ENCODE peak calls at places on chromosomes 5 and 9, in five cellular contexts. One of them, this sample, is unnamed.

GRCh38 chr9:135973276-135974219 is 12.4 kb upstream of the UBAC1 start:
- DNase-seq in SK-N-SH: no peak
- DNase-seq in OCI-LY7: no peak
- DNase-seq in PC-3: no peak
- DNase-seq in H9: no peak
- DNase-seq in this sample: no peak

GRCh38 chr9:42388846-42389245 is 205.4 kb downstream of the SPATA31A6 start:
- DNase-seq in SK-N-SH: no peak
- DNase-seq in OCI-LY7: no peak
- DNase-seq in PC-3: no peak
- DNase-seq in H9: no peak
- DNase-seq in this sample: no peak

GRCh38 chr5:149561848-149562247 is 10.6 kb upstream of the CSNK1A1 start:
- DNase-seq in SK-N-SH: peak; percentile 50
- DNase-seq in OCI-LY7: peak; percentile 17
- DNase-seq in PC-3: peak; percentile 99
- DNase-seq in H9: peak; percentile 42
- DNase-seq in this sample: peak; percentile 49

GRCh38 chr5:176768174-176768970 is 42.0 kb upstream of the UNC5A start:
- DNase-seq in SK-N-SH: no peak
- DNase-seq in OCI-LY7: no peak
- DNase-seq in PC-3: no peak
- DNase-seq in H9: peak; percentile 16
- DNase-seq in this sample: no peak

GRCh38 chr5:624951-625230 is 12.8 kb downstream of the CEP72 start:
- DNase-seq in SK-N-SH: no peak
- DNase-seq in OCI-LY7: no peak
- DNase-seq in PC-3: no peak
- DNase-seq in H9: no peak
- DNase-seq in this sample: no peak

GRCh38 chr9:128457207-128457606 is 1.4 kb downstream of the ODF2 start:
- DNase-seq in SK-N-SH: no peak
- DNase-seq in OCI-LY7: no peak
- DNase-seq in PC-3: no peak
- DNase-seq in H9: peak; percentile 49
- DNase-seq in this sample: no peak

GRCh38 chr5:115069087-115069968 is 100.4 kb downstream of the TRIM36 start:
- DNase-seq in SK-N-SH: peak; percentile 7
- DNase-seq in OCI-LY7: peak; percentile 31
- DNase-seq in PC-3: peak; percentile 56
- DNase-seq in H9: peak; percentile 64
- DNase-seq in this sample: peak; percentile 66

GRCh38 chr5:2149196-2149541 is 266.4 kb upstream of the IRX4 start:
- DNase-seq in SK-N-SH: no peak
- DNase-seq in OCI-LY7: no peak
- DNase-seq in PC-3: peak; percentile 85
- DNase-seq in H9: peak; percentile 71
- DNase-seq in this sample: peak; percentile 59

GRCh38 chr5:134224905-134225779 is 731 bp downstream of the PPP2CA start:
- DNase-seq in SK-N-SH: peak; percentile 84
- DNase-seq in OCI-LY7: peak; percentile 80
- DNase-seq in PC-3: peak; percentile 78
- DNase-seq in H9: peak; percentile 69
- DNase-seq in this sample: peak; percentile 90

GRCh38 chr9:116905131-116905724 is 218.1 kb downstream of the TRIM32 start:
- DNase-seq in SK-N-SH: no peak
- DNase-seq in OCI-LY7: no peak
- DNase-seq in PC-3: no peak
- DNase-seq in H9: peak; percentile 34
- DNase-seq in this sample: no peak

GRCh38 chr5:106451998-106452397 is 1218.7 kb downstream of the EFNA5 start:
- DNase-seq in SK-N-SH: no peak
- DNase-seq in OCI-LY7: no peak
- DNase-seq in PC-3: no peak
- DNase-seq in H9: no peak
- DNase-seq in this sample: peak; percentile 6

GRCh38 chr9:135468866-135469521 is 10.6 kb upstream of the PPP1R26 start:
- DNase-seq in SK-N-SH: peak; percentile 57
- DNase-seq in OCI-LY7: no peak
- DNase-seq in PC-3: peak; percentile 77
- DNase-seq in H9: no peak
- DNase-seq in this sample: no peak

GRCh38 chr9:17531642-17532254 is 47.1 kb upstream of the SH3GL2 start:
- DNase-seq in SK-N-SH: peak; percentile 59
- DNase-seq in OCI-LY7: peak; percentile 29
- DNase-seq in PC-3: peak; percentile 60
- DNase-seq in H9: no peak
- DNase-seq in this sample: peak; percentile 73

GRCh38 chr5:179334017-179334765 is 11.1 kb downstream of the ADAMTS2 start:
- DNase-seq in SK-N-SH: no peak
- DNase-seq in OCI-LY7: no peak
- DNase-seq in PC-3: no peak
- DNase-seq in H9: no peak
- DNase-seq in this sample: no peak

GRCh38 chr5:179489015-179489414 is 61.3 kb upstream of the RUFY1 start:
- DNase-seq in SK-N-SH: no peak
- DNase-seq in OCI-LY7: no peak
- DNase-seq in PC-3: no peak
- DNase-seq in H9: no peak
- DNase-seq in this sample: no peak

GRCh38 chr5:149990518-149991376 is 9.7 kb downstream of the TIGD6 start:
- DNase-seq in SK-N-SH: peak; percentile 67
- DNase-seq in OCI-LY7: peak; percentile 74
- DNase-seq in PC-3: peak; percentile 95
- DNase-seq in H9: peak; percentile 67
- DNase-seq in this sample: peak; percentile 91

GRCh38 chr5:134136221-134136631 is 21.7 kb downstream of the TCF7 start:
- DNase-seq in SK-N-SH: no peak
- DNase-seq in OCI-LY7: no peak
- DNase-seq in PC-3: no peak
- DNase-seq in H9: peak; percentile 24
- DNase-seq in this sample: no peak

GRCh38 chr5:72149742-72150141 is 42.5 kb downstream of the MAP1B start:
- DNase-seq in SK-N-SH: no peak
- DNase-seq in OCI-LY7: no peak
- DNase-seq in PC-3: no peak
- DNase-seq in H9: no peak
- DNase-seq in this sample: no peak
- H4K20me1 ChIP-seq in SK-N-SH: peaks cover 99% of the 10 kb centered on the region
- H4K20me1 ChIP-seq in OCI-LY7: no peaks in the 10 kb centered on the region
- H4K20me1 ChIP-seq in PC-3: no peaks in the 10 kb centered on the region
- H4K20me1 ChIP-seq in H9: no peaks in the 10 kb centered on the region
- H4K20me1 ChIP-seq in this sample: no peaks in the 10 kb centered on the region

GRCh38 chr9:81122749-81123148 is 566.6 kb downstream of the TLE1 start:
- DNase-seq in SK-N-SH: no peak
- DNase-seq in OCI-LY7: no peak
- DNase-seq in PC-3: no peak
- DNase-seq in H9: no peak
- DNase-seq in this sample: no peak

GRCh38 chr9:81116340-81117207 is 572.8 kb downstream of the TLE1 start:
- DNase-seq in SK-N-SH: no peak
- DNase-seq in OCI-LY7: no peak
- DNase-seq in PC-3: peak; percentile 8
- DNase-seq in H9: no peak
- DNase-seq in this sample: no peak

GRCh38 chr9:81112638-81113037 is 576.7 kb downstream of the TLE1 start:
- DNase-seq in SK-N-SH: no peak
- DNase-seq in OCI-LY7: no peak
- DNase-seq in PC-3: no peak
- DNase-seq in H9: no peak
- DNase-seq in this sample: no peak

GRCh38 chr9:81113408-81114124 is 575.8 kb downstream of the TLE1 start:
- DNase-seq in SK-N-SH: no peak
- DNase-seq in OCI-LY7: peak; percentile 1
- DNase-seq in PC-3: no peak
- DNase-seq in H9: no peak
- DNase-seq in this sample: no peak

DNA sequence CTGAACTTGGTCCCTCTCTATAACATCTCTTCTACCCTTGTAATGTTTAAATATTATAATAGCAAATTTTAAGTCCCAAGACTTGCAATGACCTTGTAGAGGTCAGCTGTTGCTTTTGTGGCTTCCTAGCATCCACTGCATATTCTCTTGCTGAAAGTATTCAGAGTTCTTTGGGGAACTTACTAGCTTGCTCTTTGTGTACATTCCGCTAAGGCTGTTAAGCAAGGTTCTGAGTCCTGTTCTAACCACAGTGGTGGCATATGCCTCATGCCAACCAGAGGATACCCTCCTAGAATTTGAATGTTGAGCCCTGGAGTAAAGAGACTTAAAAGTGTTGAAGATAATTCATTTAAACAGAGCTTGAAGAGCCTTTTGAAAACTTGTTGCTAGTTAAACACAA is 570.9 kb downstream of the TLE1 start:
- DNase-seq in SK-N-SH: no peak
- DNase-seq in OCI-LY7: no peak
- DNase-seq in PC-3: no peak
- DNase-seq in H9: no peak
- DNase-seq in this sample: no peak
- TF ChIP-seq CTCF in SK-N-SH: no peak
- TF ChIP-seq CTCF in OCI-LY7: no peak
- TF ChIP-seq CTCF in PC-3: no peak
- TF ChIP-seq CTCF in H9: no peak
- TF ChIP-seq CTCF in this sample: no peak

GRCh38 chr5:141355641-141356040 is 820 bp downstream of the PCDHGA4 start:
- DNase-seq in SK-N-SH: no peak
- DNase-seq in OCI-LY7: no peak
- DNase-seq in PC-3: no peak
- DNase-seq in H9: no peak
- DNase-seq in this sample: no peak
- H3K9me3 ChIP-seq in SK-N-SH: no peaks in the 10 kb centered on the region
- H3K9me3 ChIP-seq in OCI-LY7: no peaks in the 10 kb centered on the region
- H3K9me3 ChIP-seq in PC-3: no peaks in the 10 kb centered on the region
- H3K9me3 ChIP-seq in H9: peaks cover 32% of the 10 kb centered on the region
- H3K9me3 ChIP-seq in this sample: no peaks in the 10 kb centered on the region

GRCh38 chr5:159758189-159758588 is 158.1 kb upstream of the ADRA1B start:
- DNase-seq in SK-N-SH: no peak
- DNase-seq in OCI-LY7: no peak
- DNase-seq in PC-3: peak; percentile 85
- DNase-seq in H9: no peak
- DNase-seq in this sample: no peak
- H4K20me1 ChIP-seq in SK-N-SH: no peaks in the 10 kb centered on the region
- H4K20me1 ChIP-seq in OCI-LY7: no peaks in the 10 kb centered on the region
- H4K20me1 ChIP-seq in PC-3: no peaks in the 10 kb centered on the region
- H4K20me1 ChIP-seq in H9: no peaks in the 10 kb centered on the region
- H4K20me1 ChIP-seq in this sample: no peaks in the 10 kb centered on the region

GRCh38 chr9:124128568-124128967 is 117.0 kb downstream of the LHX2 start:
- DNase-seq in SK-N-SH: no peak
- DNase-seq in OCI-LY7: no peak
- DNase-seq in PC-3: peak; percentile 50
- DNase-seq in H9: no peak
- DNase-seq in this sample: no peak

GRCh38 chr9:124125590-124126047 is 114.1 kb downstream of the LHX2 start:
- DNase-seq in SK-N-SH: no peak
- DNase-seq in OCI-LY7: no peak
- DNase-seq in PC-3: no peak
- DNase-seq in H9: no peak
- DNase-seq in this sample: no peak

GRCh38 chr9:124127290-124127646 is 115.7 kb downstream of the LHX2 start:
- DNase-seq in SK-N-SH: no peak
- DNase-seq in OCI-LY7: no peak
- DNase-seq in PC-3: no peak
- DNase-seq in H9: no peak
- DNase-seq in this sample: no peak

GRCh38 chr9:124124729-124125589 is 113.4 kb downstream of the LHX2 start:
- DNase-seq in SK-N-SH: no peak
- DNase-seq in OCI-LY7: no peak
- DNase-seq in PC-3: no peak
- DNase-seq in H9: no peak
- DNase-seq in this sample: no peak

DNA sequence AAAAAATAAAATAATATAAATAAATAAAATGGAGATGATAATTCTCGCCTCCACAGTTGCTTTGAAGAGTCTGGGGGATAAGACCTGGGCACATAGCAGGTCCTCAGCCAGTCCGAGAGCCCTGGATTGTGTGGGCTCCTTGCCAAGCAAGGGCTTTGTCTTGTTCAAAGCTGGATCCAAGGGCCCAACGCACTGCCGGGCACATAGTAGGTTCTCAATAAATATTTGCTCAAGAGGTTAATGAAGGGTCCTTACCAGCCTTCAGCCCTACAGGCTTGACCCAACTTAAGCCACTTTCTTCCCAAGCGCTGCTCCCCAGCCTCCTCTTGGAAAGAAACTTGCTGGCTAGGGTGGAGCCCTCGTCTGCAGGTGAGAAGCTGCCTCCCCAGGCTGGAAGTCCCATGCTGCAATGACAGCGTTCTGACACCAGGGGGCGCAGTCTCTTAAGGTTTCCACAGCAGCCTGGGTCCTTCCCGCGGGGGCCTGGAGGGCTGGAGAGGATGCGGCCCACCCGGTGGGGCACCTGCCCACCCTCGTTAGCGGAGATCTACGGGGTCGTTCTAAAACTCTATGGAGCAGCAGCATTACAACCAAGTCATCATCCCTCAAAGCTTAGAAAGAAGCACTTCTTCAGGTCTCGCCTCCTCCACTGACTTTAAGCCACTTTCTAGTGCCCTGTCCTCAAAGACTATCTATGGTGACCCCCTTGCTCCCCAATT is 115.2 kb downstream of the LHX2 start:
- DNase-seq in SK-N-SH: peak; percentile 84
- DNase-seq in OCI-LY7: peak; percentile 80
- DNase-seq in PC-3: peak; percentile 77
- DNase-seq in H9: peak; percentile 88
- DNase-seq in this sample: peak; percentile 81
- TF ChIP-seq CTCF in SK-N-SH: peak; percentile 95
- TF ChIP-seq CTCF in OCI-LY7: peak; percentile 97
- TF ChIP-seq CTCF in PC-3: peak; percentile 89
- TF ChIP-seq CTCF in H9: peak; percentile 98
- TF ChIP-seq CTCF in this sample: peak; percentile 97

GRCh38 chr9:71879644-71880174 is 31.3 kb downstream of the ABHD17B start:
- DNase-seq in SK-N-SH: no peak
- DNase-seq in OCI-LY7: no peak
- DNase-seq in PC-3: no peak
- DNase-seq in H9: no peak
- DNase-seq in this sample: no peak
- H3K9me3 ChIP-seq in SK-N-SH: peaks cover 23% of the 10 kb centered on the region
- H3K9me3 ChIP-seq in OCI-LY7: peaks cover 82% of the 10 kb centered on the region
- H3K9me3 ChIP-seq in PC-3: no peaks in the 10 kb centered on the region
- H3K9me3 ChIP-seq in H9: no peaks in the 10 kb centered on the region
- H3K9me3 ChIP-seq in this sample: peaks cover 27% of the 10 kb centered on the region